ENCODE peak calls at places on chromosomes 13 and 19, in six cellular contexts. D is GM13976; Z is substantia nigra; B is stimulated activated CD8-positive, alpha-beta memory T cell treated with anti-CD3 and anti-CD28 coated beads, Interleukin-7, amount 100 ng/mL, for 24 hours; K is EH; P is ELF-1. U is an unnamed sample.

GRCh38 chr19:38862321-38863059 is 12.7 kb upstream of the HNRNPL start:
- DNase-seq in D (no peak), Z (no peak), B (no peak), K (peak; percentile 77), P (peak; percentile 65), U (peak; percentile 72)

GRCh38 chr19:15328312-15328711 is 4.0 kb downstream of the BRD4 start:
- DNase-seq in D (no peak), Z (no peak), B (no peak), K (no peak), P (no peak), U (no peak)

GRCh38 chr19:9597027-9597426 is 12.7 kb upstream of the ZNF121 start:
- DNase-seq in D (no peak), Z (no peak), B (no peak), K (peak; percentile 82), P (no peak), U (peak; percentile 12)

GRCh38 chr13:86906458-86906857 is 764.7 kb upstream of the SLITRK5 start:
- DNase-seq in D (no peak), Z (no peak), B (no peak), K (no peak), P (no peak), U (no peak)

GRCh38 chr13:38262211-38262610 is 87.4 kb upstream of the UFM1 start:
- DNase-seq in D (no peak), Z (no peak), B (no peak), K (peak; percentile 3), P (no peak), U (no peak)

GRCh38 chr19:57239982-57240310 is 486 bp upstream of the ZNF805 start:
- DNase-seq in D (no peak), Z (no peak), B (no peak), K (no peak), P (no peak), U (no peak)

GRCh38 chr13:44312898-44313551 is 60.6 kb upstream of the SERP2 start:
- DNase-seq in D (no peak), Z (no peak), B (no peak), K (peak; percentile 89), P (no peak), U (peak; percentile 46)

GRCh38 chr19:7602935-7603497 is 7.4 kb downstream of the CAMSAP3 start:
- DNase-seq in D (no peak), Z (no peak), B (no peak), K (no peak), P (no peak), U (no peak)

GRCh38 chr13:44575741-44576395 is at the start of gene TSC22D1:
- DNase-seq in D (peak; percentile 59), Z (peak; percentile 54), B (peak; percentile 23), K (peak; percentile 66), P (peak; percentile 42), U (no peak)

GRCh38 chr13:90336507-90336906 is 1011.0 kb upstream of the MIR17HG start:
- DNase-seq in D (no peak), Z (no peak), B (no peak), K (no peak), P (peak; percentile 20), U (no peak)

GRCh38 chr13:101875717-101876393 is 423.4 kb downstream of the ITGBL1 start:
- DNase-seq in D (no peak), Z (no peak), B (no peak), K (peak; percentile 20), P (no peak), U (peak; percentile 90)

GRCh38 chr19:55080915-55081772 is 5.5 kb downstream of the EPS8L1 start:
- DNase-seq in D (peak; percentile 98), Z (no peak), B (peak; percentile 75), K (peak; percentile 74), P (peak; percentile 95), U (no peak)

GRCh38 chr13:105327727-105328126 is 1207.7 kb downstream of the EFNB2 start:
- DNase-seq in D (no peak), Z (no peak), B (no peak), K (peak; percentile 25), P (no peak), U (no peak)

GRCh38 chr19:55778331-55778730 is 9.4 kb downstream of the RFPL4AL1 start:
- DNase-seq in D (no peak), Z (no peak), B (no peak), K (no peak), P (no peak), U (peak; percentile 41)

GRCh38 chr13:37510441-37510840 is 88.1 kb downstream of the POSTN start:
- DNase-seq in D (no peak), Z (no peak), B (no peak), K (no peak), P (no peak), U (no peak)

GRCh38 chr19:34673590-34673989 is 3.4 kb downstream of the SCGB2B2 start:
- DNase-seq in D (no peak), Z (no peak), B (no peak), K (no peak), P (no peak), U (no peak)

GRCh38 chr13:110261166-110262081 is 45.5 kb downstream of the COL4A1 start:
- DNase-seq in D (no peak), Z (no peak), B (no peak), K (no peak), P (no peak), U (no peak)

GRCh38 chr19:38877781-38878574 is at the start of gene RINL:
- DNase-seq in D (peak; percentile 85), Z (peak; percentile 27), B (no peak), K (no peak), P (no peak), U (no peak)

GRCh38 chr13:90717451-90717936 is 630.0 kb upstream of the MIR17HG start:
- DNase-seq in D (no peak), Z (no peak), B (no peak), K (peak; percentile 74), P (peak; percentile 43), U (peak; percentile 73)

GRCh38 chr13:99572131-99572530 is 70.9 kb downstream of the TM9SF2 start:
- DNase-seq in D (no peak), Z (no peak), B (no peak), K (no peak), P (no peak), U (no peak)

GRCh38 chr19:45322311-45322710 is 364 bp downstream of the CKM start:
- DNase-seq in D (no peak), Z (no peak), B (no peak), K (no peak), P (no peak), U (no peak)

GRCh38 chr13:73109288-73109899 is 50.6 kb downstream of the KLF5 start:
- DNase-seq in D (no peak), Z (no peak), B (no peak), K (no peak), P (no peak), U (no peak)

GRCh38 chr13:72804301-72804700 is 22.4 kb downstream of the PIBF1 start:
- DNase-seq in D (no peak), Z (no peak), B (no peak), K (no peak), P (peak; percentile 27), U (no peak)

GRCh38 chr13:113845723-113846638 is 17.9 kb downstream of the GAS6 start:
- DNase-seq in D (no peak), Z (no peak), B (no peak), K (no peak), P (no peak), U (no peak)

GRCh38 chr13:98141938-98142426 is 912 bp upstream of the FARP1 start:
- DNase-seq in D (peak; percentile 31), Z (no peak), B (no peak), K (no peak), P (peak; percentile 62), U (no peak)

GRCh38 chr13:38180100-38180499 is 169.6 kb upstream of the UFM1 start:
- DNase-seq in D (no peak), Z (no peak), B (no peak), K (peak; percentile 42), P (no peak), U (no peak)

GRCh38 chr13:42981317-42981716 is 10.7 kb downstream of the EPSTI1 start:
- DNase-seq in D (no peak), Z (no peak), B (no peak), K (peak; percentile 84), P (no peak), U (no peak)

GRCh38 chr13:112984954-112985802 is 16.2 kb downstream of the MCF2L start:
- DNase-seq in D (no peak), Z (peak; percentile 55), B (no peak), K (no peak), P (peak; percentile 40), U (no peak)